ENCODE peak calls at places on chromosome 7, in four cellular contexts. G is IMR-90, F is HL-60, U is GM06990. R is an unnamed sample.

GRCh38 chr7:151245360-151246160 is 2.9 kb downstream of the SMARCD3 start:
- DNase-seq in G (no peak), U (peak), F (no peak), R (peak)

GRCh38 chr7:129949292-129950133 is 3.2 kb downstream of the UBE2H start:
- DNase-seq in G (peak), F (no peak), U (peak), R (peak)

GRCh38 chr7:112556633-112557032 is 75.8 kb downstream of the LSMEM1 start:
- DNase-seq in F (peak), G (peak), U (no peak), R (peak)

GRCh38 chr7:50856821-50857220 is 74.1 kb upstream of the GRB10 start:
- DNase-seq in F (no peak), U (no peak), G (no peak), R (no peak)

GRCh38 chr7:79979437-79979836 is 155.2 kb upstream of the GNAI1 start:
- DNase-seq in U (no peak), F (no peak), G (peak), R (no peak)

GRCh38 chr7:139876622-139877283 is 47.7 kb downstream of the TBXAS1 start:
- DNase-seq in G (peak), F (no peak), U (no peak), R (no peak)

GRCh38 chr7:94615641-94616040 is 40.3 kb downstream of the SGCE start:
- DNase-seq in F (no peak), U (no peak), G (no peak), R (no peak)

GRCh38 chr7:64874114-64874513 is 29.0 kb upstream of the ZNF273 start:
- DNase-seq in U (no peak), F (no peak), G (no peak), R (no peak)

GRCh38 chr7:129657363-129657762 is 45.8 kb downstream of the NRF1 start:
- DNase-seq in U (no peak), G (no peak), F (no peak), R (no peak)

GRCh38 chr7:138645284-138645683 is 55.9 kb downstream of the SVOPL start:
- DNase-seq in G (no peak), F (no peak), U (no peak), R (no peak)

GRCh38 chr7:130732980-130733865 is 784 bp downstream of the KLF14 start:
- DNase-seq in F (no peak), G (peak), U (peak), R (peak)

GRCh38 chr7:130401101-130401500 is 20.8 kb downstream of the CPA1 start:
- DNase-seq in U (no peak), F (no peak), G (no peak), R (no peak)

GRCh38 chr7:126806614-126807013 is 446.1 kb downstream of the GRM8 start:
- DNase-seq in G (no peak), U (no peak), F (no peak), R (no peak)

GRCh38 chr7:17105701-17106100 is 192.8 kb upstream of the AHR start:
- DNase-seq in G (peak), F (no peak), U (no peak), R (no peak)

GRCh38 chr7:99707096-99707495 is 27.3 kb upstream of the CYP3A5 start:
- DNase-seq in F (no peak), U (no peak), G (peak), R (no peak)

GRCh38 chr7:159036916-159037605 is 107.6 kb downstream of the VIPR2 start:
- DNase-seq in F (no peak), G (no peak), U (no peak), R (no peak)

GRCh38 chr7:143199040-143199439 is 15.8 kb downstream of the TAS2R39 start:
- DNase-seq in U (no peak), G (no peak), F (no peak), R (peak)

GRCh38 chr7:128932862-128933821 is 4.6 kb upstream of the IRF5 start:
- DNase-seq in U (peak), G (no peak), F (peak), R (peak)

GRCh38 chr7:10802011-10802410 is 171.7 kb upstream of the PHF14 start:
- DNase-seq in U (no peak), F (no peak), G (no peak), R (no peak)

GRCh38 chr7:106217089-106217542 is 67.7 kb downstream of the NAMPT start:
- DNase-seq in G (peak), U (no peak), F (no peak), R (no peak)

GRCh38 chr7:110283056-110283455 is 807.9 kb upstream of the LRRN3 start:
- DNase-seq in U (no peak), G (no peak), F (no peak), R (no peak)

GRCh38 chr7:55486991-55487390 is 85.3 kb downstream of the VOPP1 start:
- DNase-seq in F (no peak), U (no peak), G (no peak), R (no peak)

GRCh38 chr7:120272261-120272895 is 597 bp upstream of the KCND2 start:
- DNase-seq in G (peak), U (peak), F (peak), R (peak)

GRCh38 chr7:153193144-153193595 is 433.6 kb downstream of the ACTR3B start:
- DNase-seq in U (peak), F (no peak), G (no peak), R (peak)

GRCh38 chr7:66296001-66296521 is 90.9 kb downstream of the TPST1 start:
- DNase-seq in G (peak), U (no peak), F (peak), R (no peak)

GRCh38 chr7:73901823-73902597 is 41.1 kb downstream of the TMEM270 start:
- DNase-seq in G (no peak), F (no peak), U (no peak), R (no peak)

GRCh38 chr7:47264021-47264651 is 317.8 kb downstream of the TNS3 start:
- DNase-seq in G (no peak), F (no peak), U (no peak), R (no peak)

GRCh38 chr7:113936982-113937381 is 18.2 kb upstream of the PPP1R3A start:
- DNase-seq in G (no peak), F (no peak), U (no peak), R (no peak)

GRCh38 chr7:106731637-106732036 is 70.7 kb upstream of the CCDC71L start:
- DNase-seq in U (no peak), F (no peak), G (no peak), R (no peak)

GRCh38 chr7:152145853-152146466 is 120.5 kb downstream of the GALNT11 start:
- DNase-seq in F (no peak), G (peak), U (no peak), R (peak)

GRCh38 chr7:115499966-115500365 is 530.6 kb downstream of the TFEC start:
- DNase-seq in G (peak), U (no peak), F (no peak), R (no peak)

GRCh38 chr7:5598769-5599371 is 175.2 kb upstream of the TNRC18 start:
- DNase-seq in F (no peak), G (no peak), U (peak), R (peak)
- H3K4me3 ChIP-seq in F (no peak), G (no peak), U (peak), R (no peak)

GRCh38 chr7:41881313-41882130 is 178.6 kb upstream of the INHBA start:
- DNase-seq in G (peak), U (peak), F (peak), R (peak)
- H3K4me3 ChIP-seq in G (no peak), U (no peak), F (no peak), R (no peak)

GRCh38 chr7:42083284-42083683 is 153.7 kb downstream of the GLI3 start:
- DNase-seq in F (no peak), U (no peak), G (no peak), R (no peak)
- H3K4me3 ChIP-seq in F (no peak), U (no peak), G (no peak), R (no peak)

GRCh38 chr7:27184342-27185012 is 555 bp downstream of the HOXA11 start:
- DNase-seq in G (peak), F (peak), U (no peak), R (no peak)
- H3K4me3 ChIP-seq in G (peak), F (peak), U (peak), R (no peak)

GRCh38 chr7:124032369-124033092 is at the start of gene TMEM229A:
- DNase-seq in F (peak), U (peak), G (peak), R (peak)
- H3K4me3 ChIP-seq in F (no peak), U (no peak), G (peak), R (no peak)

GRCh38 chr7:100806276-100806675 is 21.0 kb downstream of the EPHB4 start:
- DNase-seq in U (no peak), G (no peak), F (no peak), R (no peak)

GRCh38 chr7:100802951-100803350 is 24.4 kb downstream of the EPHB4 start:
- DNase-seq in U (no peak), F (no peak), G (no peak), R (peak)

GRCh38 chr7:100804681-100805431 is 22.5 kb downstream of the EPHB4 start:
- DNase-seq in U (no peak), F (no peak), G (no peak), R (no peak)

GRCh38 chr7:100801833-100802568 is 25.3 kb downstream of the EPHB4 start:
- DNase-seq in G (peak), F (peak), U (no peak), R (no peak)

DNA sequence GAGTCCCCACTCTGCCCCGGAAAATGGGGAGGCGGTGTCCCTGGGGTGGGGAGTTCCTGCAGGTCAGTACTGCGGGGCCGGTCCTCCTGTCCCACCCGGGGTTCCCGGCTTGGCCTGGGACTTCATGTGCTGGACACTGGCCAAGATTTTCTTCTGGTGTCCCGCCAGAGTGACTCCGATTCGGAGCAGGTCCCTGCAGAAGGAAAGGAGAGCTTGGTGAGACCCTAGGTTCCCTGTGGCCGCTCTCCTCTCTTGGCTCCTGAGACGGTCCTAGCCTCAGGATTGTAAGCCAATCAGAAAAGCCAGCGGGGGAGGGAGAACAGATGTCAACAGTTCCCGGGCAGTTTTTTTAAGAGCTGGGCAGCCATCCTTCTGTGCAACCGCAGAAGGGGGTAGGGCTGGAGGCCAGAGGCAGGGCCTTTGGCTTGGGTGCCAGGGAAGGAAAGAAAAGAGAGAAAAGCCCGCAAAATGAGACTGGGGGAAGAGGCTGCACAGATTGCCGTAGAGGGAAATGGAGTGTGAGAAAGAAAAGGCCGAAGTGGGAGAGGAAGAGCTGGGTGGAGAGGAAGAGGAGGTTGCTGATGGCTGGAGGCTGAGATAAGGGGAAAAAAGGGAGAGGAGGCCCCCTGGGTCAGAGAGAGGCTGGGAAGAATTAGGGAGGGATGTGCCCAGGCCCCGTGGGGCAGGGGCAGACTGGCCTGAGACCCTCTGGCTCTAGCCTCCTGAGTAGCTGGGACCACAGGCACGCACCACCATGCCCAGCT is 23.7 kb downstream of the EPHB4 start:
- DNase-seq in G (peak), U (peak), F (peak), R (peak)
- H3K4me3 ChIP-seq in G (no peak), U (peak), F (peak), R (peak)

R was measured in GM12865.